ENCODE peak calls at places on chromosome 22, in seven cellular contexts. K, H, Z, T, W, O and C are unnamed samples.

GRCh38 chr22:46563381-46564083 is 26.1 kb upstream of the CELSR1 start:
- DNase-seq in K (peak), H (peak), Z (peak), T (peak), W (peak), O (peak), C (peak)

GRCh38 chr22:24216541-24217209 is 28.2 kb downstream of the GGT5 start:
- DNase-seq in K (no peak), H (no peak), Z (peak), T (no peak), W (no peak), O (no peak), C (no peak)

GRCh38 chr22:39545310-39546063 is 12.9 kb upstream of the RPS19BP1 start:
- DNase-seq in K (no peak), H (no peak), Z (peak), T (no peak), W (peak), O (no peak), C (peak)

GRCh38 chr22:49170053-49170452 is 657.6 kb downstream of the BRD1 start:
- DNase-seq in K (no peak), H (no peak), Z (no peak), T (no peak), W (no peak), O (peak), C (no peak)

GRCh38 chr22:17792854-17793434 is 18.7 kb upstream of the BID start:
- DNase-seq in K (no peak), H (no peak), Z (no peak), T (no peak), W (no peak), O (no peak), C (no peak)

GRCh38 chr22:43042101-43042780 is 27.3 kb upstream of the PACSIN2 start:
- DNase-seq in K (no peak), H (no peak), Z (no peak), T (no peak), W (peak), O (no peak), C (peak)

GRCh38 chr22:27772370-27773235 is 29.0 kb downstream of the MN1 start:
- DNase-seq in K (no peak), H (no peak), Z (no peak), T (no peak), W (no peak), O (peak), C (no peak)

GRCh38 chr22:23176645-23177027 is 3.7 kb upstream of the BCR start:
- DNase-seq in K (no peak), H (no peak), Z (peak), T (no peak), W (no peak), O (no peak), C (no peak)

GRCh38 chr22:35656284-35656752 is 8.1 kb downstream of the APOL6 start:
- DNase-seq in K (no peak), H (no peak), Z (no peak), T (no peak), W (peak), O (no peak), C (no peak)

GRCh38 chr22:48427731-48428211 is 1399.9 kb downstream of the BRD1 start:
- DNase-seq in K (no peak), H (no peak), Z (no peak), T (no peak), W (no peak), O (peak), C (no peak)

GRCh38 chr22:24883426-24883825 is 63.1 kb downstream of the LHFPL7 start:
- DNase-seq in K (no peak), H (no peak), Z (no peak), T (no peak), W (no peak), O (no peak), C (no peak)

GRCh38 chr22:42169055-42169469 is 38.5 kb upstream of the CYP2D6 start:
- DNase-seq in K (peak), H (peak), Z (peak), T (peak), W (peak), O (no peak), C (peak)